ENCODE peak calls at places on chromosomes 16 and 17, in seven cellular contexts. B is activated naive CD4-positive, alpha-beta T cell treated with anti-CD3 and anti-CD28 coated beads, Interleukin-2, amount 10 ng/mL, durations not matched to agents 7 days and 5 days; R is stimulated activated naive CD8-positive, alpha-beta T cell treated with anti-CD3 and anti-CD28 coated beads, Interleukin-15, Interleukin-2, amounts not matched to agents 100 U/mL and 50 U/mL, for 24 hours; Z is activated CD8-positive, alpha-beta memory T cell treated with anti-CD3 and anti-CD28 coated beads for 4 hours; U is HEK293T; F is T follicular helper cell; C is hippocampal formation. G is an unnamed sample.

GRCh38 chr17:66764559-66764958 is 70.4 kb upstream of the CACNG5 start:
- DNase-seq in B (no peak), R (no peak), Z (no peak), U (no peak), F (no peak), C (no peak), G (no peak)

GRCh38 chr17:65405563-65405962 is 155.9 kb downstream of the AXIN2 start:
- DNase-seq in B (no peak), R (no peak), Z (no peak), U (no peak), F (no peak), C (no peak), G (no peak)

GRCh38 chr17:76706817-76707216 is 3.9 kb downstream of the MXRA7 start:
- DNase-seq in B (no peak), R (no peak), Z (no peak), U (no peak), F (no peak), C (no peak), G (no peak)

GRCh38 chr17:8807070-8807550 is 7.9 kb upstream of the MFSD6L start:
- DNase-seq in B (no peak), R (no peak), Z (no peak), U (no peak), F (no peak), C (no peak), G (no peak)

GRCh38 chr17:55768946-55769624 is 18.2 kb downstream of the PCTP start:
- DNase-seq in B (no peak), R (no peak), Z (no peak), U (no peak), F (no peak), C (no peak), G (no peak)

GRCh38 chr17:4849011-4849536 is 15.9 kb downstream of the MINK1 start:
- DNase-seq in B (no peak), R (no peak), Z (no peak), U (no peak), F (no peak), C (no peak), G (no peak)

GRCh38 chr17:81142301-81143199 is 22.8 kb upstream of the PVALEF start:
- DNase-seq in B (peak), R (peak), Z (no peak), U (peak), F (peak), C (peak), G (peak)

GRCh38 chr16:58016841-58017446 is 8.6 kb upstream of the MMP15 start:
- DNase-seq in B (no peak), R (no peak), Z (no peak), U (no peak), F (no peak), C (no peak), G (no peak)

GRCh38 chr17:337453-337852 is 15.2 kb downstream of the RPH3AL start:
- DNase-seq in B (no peak), R (no peak), Z (no peak), U (no peak), F (no peak), C (no peak), G (no peak)

GRCh38 chr17:32350662-32351418 is 883 bp downstream of the ZNF207 start:
- DNase-seq in B (peak), R (peak), Z (no peak), U (no peak), F (peak), C (no peak), G (peak)

GRCh38 chr16:58490100-58490499 is 9.8 kb upstream of the NDRG4 start:
- DNase-seq in B (no peak), R (no peak), Z (no peak), U (no peak), F (no peak), C (no peak), G (no peak)

GRCh38 chr17:57487552-57487951 is 231.2 kb downstream of the MSI2 start:
- DNase-seq in B (no peak), R (no peak), Z (no peak), U (no peak), F (no peak), C (peak), G (peak)

GRCh38 chr16:15861996-15862395 is 5.2 kb upstream of the MYH11 start:
- DNase-seq in B (no peak), R (no peak), Z (no peak), U (no peak), F (no peak), C (no peak), G (no peak)

GRCh38 chr17:21095735-21096134 is 31.0 kb upstream of the DHRS7B start:
- DNase-seq in B (no peak), R (no peak), Z (no peak), U (no peak), F (no peak), C (no peak), G (no peak)

GRCh38 chr17:19460695-19461094 is 49.7 kb downstream of the RNF112 start:
- DNase-seq in B (no peak), R (no peak), Z (no peak), U (no peak), F (no peak), C (peak), G (no peak)